ENCODE peak calls at places on chromosome 17, in eight cellular contexts. V is AG08395; Z is CD4-positive, CD25-positive, alpha-beta regulatory T cell; M is NCI-H1436; T is activated T-helper 1 cell treated with anti-CD3 and anti-CD28 coated beads, Interleukin-12 subunit alpha, Interleukin-12 subunit beta, Interleukin-2, Interleukin-4 antibody, amounts not matched to agents 30 ng/mL and 10 ng/mL and 1 ng/mL, durations not matched to agents 14 hours and 24 hours and 36 hours; U is left colon; S is left ventricle myocardium superior; Y is activated effector memory CD4-positive, alpha-beta T cell treated with anti-CD3 and anti-CD28 coated beads, Interleukin-2, amount 50 U/mL, for 16 hours. L is an unnamed sample.

GRCh38 chr17:6642592-6642991 is 1.7 kb downstream of the TXNDC17 start:
- DNase-seq in Y (no peak), V (no peak), S (no peak), Z (no peak), T (no peak), U (no peak), M (no peak), L (no peak)

GRCh38 chr17:38749222-38750043 is 1.3 kb upstream of the PCGF2 start:
- DNase-seq in U (peak; percentile 85), V (peak; percentile 24), M (peak; percentile 38), Z (no peak), S (peak; percentile 92), T (no peak), Y (no peak), L (no peak)

GRCh38 chr17:40349477-40350409 is 14.8 kb downstream of the GJD3 start:
- DNase-seq in Y (no peak), T (no peak), M (peak; percentile 60), S (peak; percentile 66), Z (no peak), V (no peak), U (no peak), L (no peak)

GRCh38 chr17:58968662-58969061 is 138.0 kb downstream of the TRIM37 start:
- DNase-seq in Y (no peak), M (peak; percentile 54), S (no peak), T (peak; percentile 2), V (no peak), Z (no peak), U (no peak), L (no peak)

GRCh38 chr17:51764387-51764971 is 394.0 kb downstream of the CA10 start:
- DNase-seq in Z (peak; percentile 41), S (no peak), Y (peak; percentile 74), V (peak; percentile 74), M (peak; percentile 77), U (peak; percentile 25), T (peak; percentile 29), L (peak; percentile 75)

GRCh38 chr17:48605991-48606891 is 1.5 kb upstream of the HOXB6 start:
- DNase-seq in M (no peak), Y (no peak), T (no peak), S (no peak), Z (no peak), U (no peak), V (no peak), L (no peak)

GRCh38 chr17:42310281-42311156 is 22.2 kb downstream of the STAT5A start:
- DNase-seq in Y (peak; percentile 62), S (no peak), U (no peak), Z (no peak), M (no peak), T (no peak), V (no peak), L (no peak)

GRCh38 chr17:37694734-37695133 is 50.1 kb downstream of the HNF1B start:
- DNase-seq in T (no peak), M (no peak), S (no peak), U (no peak), Z (no peak), V (no peak), Y (no peak), L (no peak)

GRCh38 chr17:71201639-71202038 is 919.2 kb upstream of the SOX9 start:
- DNase-seq in S (no peak), M (no peak), T (no peak), Z (no peak), U (no peak), V (no peak), Y (no peak), L (no peak)

GRCh38 chr17:77877674-77878355 is 80.7 kb upstream of the TNRC6C start:
- DNase-seq in S (no peak), Z (no peak), M (no peak), U (no peak), T (no peak), Y (no peak), V (no peak), L (no peak)

GRCh38 chr17:74644419-74644818 is 20.9 kb upstream of the CD300E start:
- DNase-seq in Y (no peak), V (no peak), U (no peak), T (no peak), M (no peak), Z (no peak), S (no peak), L (no peak)

GRCh38 chr17:43615330-43615729 is 46.4 kb downstream of the MEOX1 start:
- DNase-seq in S (no peak), Y (no peak), M (no peak), Z (no peak), U (no peak), T (no peak), V (no peak), L (no peak)

GRCh38 chr17:65394811-65395472 is 166.5 kb downstream of the AXIN2 start:
- DNase-seq in S (no peak), V (no peak), Y (no peak), T (no peak), Z (no peak), M (no peak), U (no peak), L (no peak)

GRCh38 chr17:6752068-6752909 is 3.6 kb upstream of the XAF1 start:
- DNase-seq in T (no peak), V (peak; percentile 97), M (no peak), Y (no peak), S (peak; percentile 45), Z (no peak), U (no peak), L (peak; percentile 69)

GRCh38 chr17:35185849-35186248 is 8.3 kb downstream of the SLC35G3 start:
- DNase-seq in S (no peak), T (no peak), Z (no peak), V (no peak), Y (no peak), M (no peak), U (no peak), L (no peak)

GRCh38 chr17:60354223-60354622 is 37.7 kb downstream of the USP32 start:
- DNase-seq in U (no peak), T (no peak), Y (no peak), Z (no peak), V (peak; percentile 75), M (no peak), S (no peak), L (no peak)

GRCh38 chr17:20263595-20263994 is 203.7 kb downstream of the LGALS9B start:
- DNase-seq in V (peak; percentile 26), U (no peak), Y (no peak), S (no peak), T (no peak), M (peak; percentile 6), Z (no peak), L (no peak)